ENCODE peak calls at places on chromosome 12, in six cellular contexts. L is H9, A is IMR-90, N is mesenchymal stem cell, R is neuronal stem cell, F is mesendoderm. T is an unnamed sample.

GRCh38 chr12:132596016-132596415 is 14.4 kb downstream of the LRCOL1 start:
- DNase-seq in L (no peak), A (peak), N (peak), R (no peak), F (peak), T (no peak)

GRCh38 chr12:6699989-6700645 is 498 bp downstream of the PIANP start:
- DNase-seq in L (peak), A (no peak), N (no peak), R (peak), F (peak), T (peak)

GRCh38 chr12:96020314-96021003 is 14.9 kb downstream of the LTA4H start:
- DNase-seq in L (no peak), A (no peak), N (no peak), R (no peak), F (no peak), T (no peak)

GRCh38 chr12:123076604-123077297 is 74.1 kb downstream of the PITPNM2 start:
- DNase-seq in L (no peak), A (no peak), N (no peak), R (no peak), F (no peak), T (no peak)

GRCh38 chr12:2960432-2960956 is 1.3 kb downstream of the TEAD4 start:
- DNase-seq in L (peak), A (peak), N (peak), R (peak), F (peak), T (peak)

GRCh38 chr12:54161481-54162437 is 27.0 kb downstream of the SMUG1 start:
- DNase-seq in L (no peak), A (no peak), N (no peak), R (no peak), F (no peak), T (no peak)

GRCh38 chr12:110223777-110224378 is 57.2 kb upstream of the ATP2A2 start:
- DNase-seq in L (no peak), A (peak), N (no peak), R (no peak), F (peak), T (no peak)

GRCh38 chr12:52058631-52059324 is 7.5 kb downstream of the NR4A1 start:
- DNase-seq in L (no peak), A (peak), N (peak), R (no peak), F (no peak), T (no peak)

GRCh38 chr12:110039085-110039807 is 9.1 kb downstream of the C12orf76 start:
- DNase-seq in L (peak), A (peak), N (peak), R (no peak), F (peak), T (no peak)

GRCh38 chr12:47082963-47083621 is 3.3 kb upstream of the AMIGO2 start:
- DNase-seq in L (no peak), A (peak), N (peak), R (no peak), F (peak), T (no peak)

GRCh38 chr12:120388711-120389431 is 19.9 kb upstream of the MSI1 start:
- DNase-seq in L (peak), A (no peak), N (no peak), R (peak), F (peak), T (peak)

GRCh38 chr12:34397591-34398365 is 375.5 kb downstream of the ALG10 start:
- DNase-seq in L (peak), A (no peak), N (no peak), R (no peak), F (no peak), T (peak)

GRCh38 chr12:29333178-29333577 is 47.8 kb downstream of the ERGIC2 start:
- DNase-seq in L (no peak), A (no peak), N (no peak), R (no peak), F (no peak), T (no peak)

GRCh38 chr12:98791406-98791805 is 146.3 kb downstream of the APAF1 start:
- DNase-seq in L (no peak), A (no peak), N (no peak), R (no peak), F (no peak), T (no peak)

GRCh38 chr12:11795910-11796459 is 146.5 kb downstream of the ETV6 start:
- DNase-seq in L (no peak), A (peak), N (no peak), R (peak), F (peak), T (no peak)

GRCh38 chr12:58897969-58898368 is 22.3 kb downstream of the LRIG3 start:
- DNase-seq in L (no peak), A (no peak), N (no peak), R (no peak), F (no peak), T (no peak)

GRCh38 chr12:3135522-3136461 is 58.6 kb downstream of the TSPAN9 start:
- DNase-seq in L (peak), A (peak), N (peak), R (peak), F (peak), T (peak)

GRCh38 chr12:6827437-6827894 is 741 bp upstream of the P3H3 start:
- DNase-seq in L (peak), A (peak), N (peak), R (peak), F (peak), T (peak)

GRCh38 chr12:48787791-48788521 is 933 bp downstream of the ADCY6 start:
- DNase-seq in L (no peak), A (no peak), N (no peak), R (no peak), F (no peak), T (peak)

GRCh38 chr12:70576341-70577282 is 60.6 kb downstream of the PTPRB start:
- DNase-seq in L (no peak), A (peak), N (peak), R (peak), F (peak), T (no peak)

GRCh38 chr12:50505945-50506344 is 1.2 kb downstream of the DIP2B start:
- DNase-seq in L (no peak), A (no peak), N (peak), R (no peak), F (no peak), T (no peak)

GRCh38 chr12:92424338-92424737 is 278.5 kb upstream of the PLEKHG7 start:
- DNase-seq in L (peak), A (peak), N (peak), R (no peak), F (no peak), T (no peak)

GRCh38 chr12:96094201-96094600 is 58.8 kb upstream of the LTA4H start:
- DNase-seq in L (peak), A (no peak), N (no peak), R (no peak), F (peak), T (peak)

GRCh38 chr12:3243376-3244084 is 166.4 kb downstream of the TSPAN9 start:
- DNase-seq in L (no peak), A (no peak), N (no peak), R (no peak), F (no peak), T (no peak)

GRCh38 chr12:74129702-74130101 is 407.9 kb upstream of the ATXN7L3B start:
- DNase-seq in L (no peak), A (no peak), N (peak), R (no peak), F (no peak), T (no peak)

GRCh38 chr12:69415471-69416275 is 54.5 kb upstream of the FRS2 start:
- DNase-seq in L (peak), A (peak), N (peak), R (peak), F (peak), T (peak)

GRCh38 chr12:131755305-131756113 is 44.6 kb downstream of the SFSWAP start:
- DNase-seq in L (peak), A (peak), N (peak), R (no peak), F (peak), T (no peak)

GRCh38 chr12:82426081-82426480 is 67.8 kb downstream of the METTL25 start:
- DNase-seq in L (no peak), A (no peak), N (no peak), R (no peak), F (peak), T (no peak)

GRCh38 chr12:91744613-91745012 is 401.0 kb downstream of the BTG1 start:
- DNase-seq in L (no peak), A (no peak), N (no peak), R (no peak), F (no peak), T (no peak)

GRCh38 chr12:103249614-103250013 is 246.2 kb downstream of the C12orf42 start:
- DNase-seq in L (no peak), A (no peak), N (no peak), R (no peak), F (no peak), T (no peak)

GRCh38 chr12:68967036-68967435 is 34.1 kb upstream of the CPM start:
- DNase-seq in L (no peak), A (no peak), N (no peak), R (no peak), F (no peak), T (no peak)

GRCh38 chr12:94326727-94327126 is 132.9 kb downstream of the CEP83 start:
- DNase-seq in L (no peak), A (peak), N (peak), R (no peak), F (no peak), T (no peak)

GRCh38 chr12:91406920-91407341 is 224.3 kb upstream of the DCN start:
- DNase-seq in L (no peak), A (no peak), N (peak), R (no peak), F (peak), T (no peak)

GRCh38 chr12:55700255-55701018 is 7.3 kb downstream of the ITGA7 start:
- DNase-seq in L (no peak), A (peak), N (no peak), R (no peak), F (no peak), T (no peak)

GRCh38 chr12:3132636-3133409 is 55.6 kb downstream of the TSPAN9 start:
- DNase-seq in L (peak), A (peak), N (peak), R (no peak), F (peak), T (no peak)

GRCh38 chr12:110941391-110941790 is 21.0 kb upstream of the MYL2 start:
- DNase-seq in L (peak), A (no peak), N (no peak), R (no peak), F (no peak), T (no peak)

GRCh38 chr12:6647083-6647604 is at the start of gene ACRBP:
- DNase-seq in L (peak), A (peak), N (peak), R (peak), F (peak), T (peak)

GRCh38 chr12:115709410-115710065 is 568.0 kb downstream of the MED13L start:
- DNase-seq in L (no peak), A (no peak), N (no peak), R (no peak), F (no peak), T (no peak)

GRCh38 chr12:54463034-54463433 is 10.4 kb downstream of the GTSF1 start:
- DNase-seq in L (no peak), A (peak), N (no peak), R (no peak), F (no peak), T (no peak)

GRCh38 chr12:120903382-120903817 is 758 bp downstream of the SPPL3 start:
- DNase-seq in L (peak), A (peak), N (peak), R (peak), F (peak), T (peak)

GRCh38 chr12:65634626-65635331 is 189.5 kb upstream of the HMGA2 start:
- DNase-seq in L (no peak), A (peak), N (no peak), R (no peak), F (no peak), T (no peak)
- H2BK15ac ChIP-seq in L (no peak), A (peak), N (no peak), R (no peak), F (no peak), T (no peak)

DNA sequence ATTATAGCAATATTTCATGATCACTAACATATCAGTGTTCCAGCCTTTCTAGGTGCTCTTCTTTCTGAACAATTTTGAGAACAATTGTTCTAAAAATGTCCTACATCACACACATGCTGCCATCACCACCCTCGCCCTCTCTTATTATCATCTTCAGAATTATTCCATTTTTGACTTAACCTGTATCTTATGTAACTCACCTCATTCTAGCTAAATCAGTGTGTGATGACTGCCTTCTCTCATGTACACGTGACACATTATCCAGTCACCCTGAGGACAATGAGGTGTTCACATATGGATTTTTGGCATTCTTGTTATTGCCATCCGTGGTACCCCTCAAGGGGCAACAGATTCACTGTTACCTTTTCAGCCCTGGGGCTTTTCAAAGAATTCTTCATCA is 87.3 kb downstream of the RFX4 start:
- DNase-seq in L (no peak), A (no peak), N (no peak), R (no peak), F (no peak), T (no peak)
- H2BK15ac ChIP-seq in L (no peak), A (no peak), N (no peak), R (no peak), F (no peak), T (no peak)

DNA sequence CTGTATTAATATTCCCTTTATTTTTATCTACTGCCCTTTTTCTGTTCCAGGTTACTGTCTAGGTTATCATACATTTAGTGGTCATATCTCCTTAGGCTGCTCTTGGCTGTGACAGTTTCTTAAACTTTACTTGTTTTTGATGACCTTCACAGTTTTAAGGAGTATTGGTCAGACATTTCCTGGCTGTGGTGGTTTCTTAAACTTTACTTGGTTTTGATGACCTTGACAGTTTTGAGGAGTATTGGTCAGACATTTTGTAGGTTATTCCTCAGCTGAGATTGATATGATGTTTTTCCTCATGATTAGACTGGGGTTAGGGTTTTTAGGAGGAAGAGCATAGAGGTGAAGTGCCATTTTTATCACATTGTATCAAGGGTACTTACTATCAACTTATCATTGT is 36.4 kb downstream of the CCDC91 start:
- DNase-seq in L (no peak), A (no peak), N (no peak), R (no peak), F (no peak), T (no peak)
- H2BK15ac ChIP-seq in L (no peak), A (no peak), N (no peak), R (no peak), F (no peak), T (no peak)

GRCh38 chr12:76049575-76050251 is 18.1 kb upstream of the PHLDA1 start:
- DNase-seq in L (no peak), A (no peak), N (no peak), R (no peak), F (no peak), T (no peak)

GRCh38 chr12:76043377-76043776 is 11.8 kb upstream of the PHLDA1 start:
- DNase-seq in L (no peak), A (no peak), N (no peak), R (no peak), F (no peak), T (no peak)

GRCh38 chr12:76042147-76042546 is 10.6 kb upstream of the PHLDA1 start:
- DNase-seq in L (no peak), A (peak), N (no peak), R (no peak), F (no peak), T (no peak)

GRCh38 chr12:76047060-76047459 is 15.5 kb upstream of the PHLDA1 start:
- DNase-seq in L (no peak), A (no peak), N (no peak), R (no peak), F (no peak), T (no peak)

GRCh38 chr12:76047742-76048141 is 16.2 kb upstream of the PHLDA1 start:
- DNase-seq in L (no peak), A (no peak), N (no peak), R (no peak), F (no peak), T (no peak)
- H2BK15ac ChIP-seq in L (no peak), A (no peak), N (no peak), R (no peak), F (no peak), T (no peak)

DNA sequence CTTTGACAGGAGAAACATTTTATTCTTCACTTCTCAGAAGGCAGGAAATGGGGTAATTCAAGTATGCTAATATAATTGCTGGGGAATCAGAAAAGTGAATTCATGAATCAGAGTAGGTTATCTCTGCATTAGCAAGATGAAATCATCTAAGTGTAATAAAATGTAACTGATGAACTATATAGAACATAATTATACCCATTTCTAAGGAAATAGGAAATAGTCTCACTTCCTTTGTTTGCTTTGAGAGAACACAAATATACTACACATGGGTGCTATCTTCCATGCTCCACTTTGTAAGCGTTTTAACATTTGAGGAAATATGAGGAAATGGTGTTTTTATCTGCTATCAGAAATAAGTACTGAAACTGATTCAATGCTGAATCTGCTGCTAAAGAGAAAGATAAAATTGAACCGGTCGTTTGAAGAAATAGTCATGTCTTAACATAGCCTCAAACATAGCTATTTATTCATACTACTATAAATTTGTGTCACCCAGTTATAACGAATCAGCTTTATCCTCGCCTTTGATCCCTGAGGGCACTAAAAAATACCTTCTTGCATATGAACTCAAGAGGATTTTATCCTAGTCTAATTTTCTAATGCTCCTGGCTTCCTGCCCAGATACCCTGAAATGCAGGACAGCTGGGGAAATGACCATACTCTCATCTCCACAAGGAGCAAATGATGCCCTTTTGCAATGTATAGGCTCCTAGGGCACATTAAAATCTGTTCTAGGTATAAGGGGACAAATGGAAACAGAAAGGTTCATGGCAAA is 696.0 kb downstream of the C12orf50 start:
- DNase-seq in L (no peak), A (peak), N (no peak), R (no peak), F (no peak), T (no peak)
- H2BK15ac ChIP-seq in L (no peak), A (no peak), N (no peak), R (no peak), F (no peak), T (no peak)

GRCh38 chr12:24177889-24178288 is 228.4 kb upstream of the SOX5 start:
- DNase-seq in L (no peak), A (no peak), N (peak), R (no peak), F (no peak), T (no peak)
- H2BK15ac ChIP-seq in L (no peak), A (no peak), N (no peak), R (no peak), F (no peak), T (no peak)

DNA sequence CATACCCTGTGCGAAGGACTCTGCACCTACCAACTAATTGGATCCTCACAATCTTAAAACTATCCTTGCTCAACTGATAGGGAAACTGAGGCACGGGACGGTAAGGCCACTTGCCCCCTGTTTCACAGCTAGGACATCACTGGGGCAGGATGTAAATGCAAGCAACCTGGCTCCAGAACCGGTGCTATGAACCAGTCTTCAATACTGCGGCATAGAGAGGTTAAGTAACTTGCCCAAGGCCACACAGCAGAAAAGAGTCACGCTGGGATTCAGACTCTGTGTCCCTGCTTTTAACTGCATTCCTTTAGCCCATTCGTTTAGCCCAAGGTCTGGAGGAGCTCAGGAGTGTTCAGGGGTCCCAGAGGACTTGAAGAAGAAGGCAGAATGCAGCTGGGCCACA is 76.1 kb downstream of the NCOR2 start:
- DNase-seq in L (no peak), A (no peak), N (no peak), R (no peak), F (no peak), T (no peak)
- H2BK15ac ChIP-seq in L (no peak), A (no peak), N (no peak), R (no peak), F (no peak), T (no peak)

DNA sequence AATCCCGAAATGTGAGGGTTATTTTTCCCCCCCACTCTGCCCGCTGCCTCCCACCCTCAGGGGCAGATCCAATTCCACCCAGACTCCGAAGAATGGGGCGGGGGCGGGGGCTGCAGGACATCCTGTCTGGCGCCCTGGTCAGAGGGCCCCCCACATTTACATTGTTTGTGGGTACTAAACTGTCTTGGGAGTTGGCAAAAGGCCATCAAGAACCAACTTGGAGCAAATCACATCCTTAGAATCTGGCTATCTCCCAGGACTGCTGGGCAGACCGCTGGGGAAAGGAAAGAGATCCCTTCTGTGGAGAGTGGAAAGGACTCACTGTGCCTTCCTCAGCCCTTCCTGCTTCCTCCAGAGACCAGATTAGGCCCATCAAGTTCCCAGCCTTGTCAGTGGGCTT is 2.4 kb downstream of the EMP1 start:
- DNase-seq in L (no peak), A (peak), N (peak), R (no peak), F (no peak), T (no peak)
- H2BK15ac ChIP-seq in L (no peak), A (peak), N (peak), R (no peak), F (no peak), T (no peak)

DNA sequence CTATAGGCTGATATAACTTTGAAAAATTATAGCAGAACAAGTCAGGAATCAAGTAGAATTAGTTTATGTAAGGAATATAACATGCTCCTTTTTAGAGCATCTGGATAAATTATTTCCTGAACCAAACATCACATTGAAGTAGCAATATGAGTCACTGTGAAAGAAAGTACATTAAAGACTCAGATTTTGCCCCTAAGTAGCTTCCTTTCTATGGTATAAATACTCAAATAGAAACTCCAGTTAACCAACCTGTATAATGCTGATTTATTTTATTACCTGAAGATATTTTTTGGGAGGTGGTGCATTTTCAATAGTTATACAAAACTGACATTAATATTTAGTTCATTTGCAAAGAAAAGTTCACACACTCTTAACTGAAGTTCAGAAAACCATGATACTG is 312.1 kb downstream of the ITPR2 start:
- DNase-seq in L (no peak), A (no peak), N (no peak), R (no peak), F (no peak), T (no peak)
- H2BK15ac ChIP-seq in L (no peak), A (no peak), N (no peak), R (no peak), F (no peak), T (no peak)